ENCODE peak calls at places on chromosomes 13 and 19, in eight cellular contexts. Z is CD4-positive, alpha-beta T cell; T is heart right ventricle; B is adrenal gland; F is H9; P is cardiac muscle cell; A is heart left ventricle; I is nephron progenitor cell. V is an unnamed sample.

GRCh38 chr19:36837525-36837901 is 674 bp downstream of the ZNF790 start:
- DNase-seq in T (no peak), A (no peak), P (no peak), B (peak; percentile 23), F (no peak), I (no peak), Z (no peak), V (no peak)

GRCh38 chr13:43339145-43339820 is 315.9 kb downstream of the DNAJC15 start:
- DNase-seq in B (no peak), P (no peak), A (no peak), F (no peak), Z (no peak), T (no peak), I (no peak), V (no peak)

GRCh38 chr13:39887424-39887823 is 232.0 kb downstream of the COG6 start:
- DNase-seq in T (no peak), P (no peak), I (no peak), A (no peak), F (no peak), B (no peak), Z (no peak), V (no peak)

GRCh38 chr19:2188708-2189385 is 25.1 kb downstream of the DOT1L start:
- DNase-seq in A (no peak), P (no peak), T (no peak), F (no peak), Z (no peak), B (no peak), I (no peak), V (no peak)

GRCh38 chr13:43911283-43911682 is 31.6 kb downstream of the LACC1 start:
- DNase-seq in P (no peak), B (no peak), F (no peak), I (no peak), A (no peak), T (no peak), Z (no peak), V (peak; percentile 0)

GRCh38 chr13:95418946-95419345 is 117.7 kb upstream of the ABCC4 start:
- DNase-seq in I (no peak), B (no peak), Z (no peak), T (no peak), P (no peak), A (no peak), F (no peak), V (no peak)

GRCh38 chr13:45833242-45833641 is 18.3 kb downstream of the SIAH3 start:
- DNase-seq in A (no peak), B (no peak), Z (no peak), P (no peak), T (no peak), F (no peak), I (no peak), V (no peak)

GRCh38 chr19:17883627-17884413 is 12.1 kb downstream of the SLC5A5 start:
- DNase-seq in Z (no peak), T (no peak), I (no peak), P (no peak), F (peak; percentile 34), B (no peak), A (no peak), V (no peak)

GRCh38 chr19:55435020-55435419 is 8.1 kb downstream of the SHISA7 start:
- DNase-seq in I (no peak), P (no peak), B (no peak), T (no peak), A (no peak), Z (no peak), F (no peak), V (no peak)

GRCh38 chr13:30196025-30196424 is 111.3 kb downstream of the KATNAL1 start:
- DNase-seq in T (no peak), F (peak; percentile 76), A (no peak), Z (no peak), I (peak; percentile 44), P (peak; percentile 10), B (no peak), V (no peak)

GRCh38 chr13:76965759-76966421 is 17.6 kb downstream of the ACOD1 start:
- DNase-seq in T (peak; percentile 50), A (peak; percentile 57), Z (no peak), I (no peak), F (no peak), P (peak; percentile 89), B (peak; percentile 43), V (no peak)

GRCh38 chr13:37173214-37173613 is 67.8 kb upstream of the CSNK1A1L start:
- DNase-seq in F (no peak), A (no peak), I (no peak), P (peak; percentile 39), B (no peak), Z (no peak), T (no peak), V (no peak)

GRCh38 chr19:8657869-8658268 is 27.4 kb downstream of the NFILZ start:
- DNase-seq in B (no peak), F (no peak), Z (no peak), P (no peak), I (no peak), A (no peak), T (no peak), V (no peak)

GRCh38 chr19:4730740-4731171 is 7.1 kb upstream of the DPP9 start:
- DNase-seq in B (no peak), P (no peak), T (peak; percentile 42), F (peak; percentile 72), Z (peak; percentile 64), A (no peak), I (peak; percentile 58), V (peak; percentile 57)

GRCh38 chr19:51480590-51480989 is 2.3 kb downstream of the CEACAM18 start:
- DNase-seq in I (peak; percentile 28), P (peak; percentile 56), B (no peak), F (peak; percentile 38), Z (no peak), A (no peak), T (no peak), V (peak; percentile 21)

GRCh38 chr19:34319230-34319585 is 45.8 kb upstream of the GPI start:
- DNase-seq in Z (no peak), B (no peak), T (no peak), F (no peak), A (no peak), P (no peak), I (no peak), V (no peak)

GRCh38 chr19:35431147-35431807 is 16.8 kb upstream of the FFAR2 start:
- DNase-seq in F (no peak), T (no peak), Z (no peak), B (no peak), P (peak; percentile 45), I (no peak), A (no peak), V (no peak)

GRCh38 chr19:294819-295686 is 3.9 kb upstream of the PLPP2 start:
- DNase-seq in T (no peak), F (peak; percentile 80), B (peak; percentile 27), P (peak; percentile 32), Z (peak; percentile 21), A (no peak), I (peak; percentile 75), V (peak; percentile 61)

GRCh38 chr13:109146393-109146792 is 517.0 kb downstream of the MYO16 start:
- DNase-seq in A (no peak), T (no peak), F (no peak), P (no peak), I (no peak), Z (no peak), B (no peak), V (no peak)

DNA sequence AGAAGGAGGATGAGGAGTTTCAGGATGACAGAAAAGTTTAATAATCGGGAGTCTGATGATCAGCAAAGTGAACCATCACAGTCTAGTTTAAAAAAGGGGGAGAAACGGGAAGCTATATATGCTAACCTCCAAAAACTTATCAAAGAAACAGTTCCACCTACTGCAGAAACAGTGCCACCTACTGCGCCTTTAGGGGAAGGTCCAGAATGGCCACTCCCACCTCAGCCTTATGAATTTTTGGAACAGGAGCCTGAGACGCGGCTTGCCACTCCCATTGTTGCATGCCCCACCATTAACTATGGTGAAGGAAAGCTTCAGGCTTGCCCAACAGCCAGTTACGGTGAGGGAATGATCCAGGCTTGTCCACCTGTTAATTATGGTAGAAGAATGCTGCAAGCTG is 929.0 kb downstream of the SLITRK6 start:
- DNase-seq in T (no peak), F (peak; percentile 54), Z (no peak), B (no peak), P (no peak), I (no peak), A (no peak), V (no peak)
- TF ChIP-seq CTCF in T (no peak), F (peak; percentile 56), Z (no peak), B (no peak), P (no peak), I (peak; percentile 21), A (no peak), V (no peak)

GRCh38 chr19:27971869-27972268 is 1241.1 kb downstream of the UQCRFS1 start:
- DNase-seq in Z (no peak), B (no peak), I (no peak), A (no peak), T (no peak), F (no peak), P (no peak), V (no peak)

GRCh38 chr19:27975419-27976005 is 1237.4 kb downstream of the UQCRFS1 start:
- DNase-seq in B (no peak), T (no peak), F (no peak), A (no peak), Z (no peak), P (no peak), I (no peak), V (no peak)

GRCh38 chr19:27971071-27971470 is 1241.9 kb downstream of the UQCRFS1 start:
- DNase-seq in I (peak; percentile 12), B (no peak), T (no peak), A (no peak), F (peak; percentile 53), Z (no peak), P (peak; percentile 3), V (peak; percentile 13)

GRCh38 chr19:27972291-27973040 is 1240.5 kb downstream of the UQCRFS1 start:
- DNase-seq in T (no peak), I (no peak), B (no peak), P (peak; percentile 38), F (no peak), A (no peak), Z (no peak), V (peak; percentile 25)

GRCh38 chr19:27974082-27974513 is 1238.9 kb downstream of the UQCRFS1 start:
- DNase-seq in B (peak; percentile 46), I (peak; percentile 54), Z (no peak), A (no peak), F (peak; percentile 44), T (no peak), P (peak; percentile 51), V (peak; percentile 42)
- TF ChIP-seq CTCF in B (peak; percentile 50), I (peak; percentile 79), Z (no peak), A (peak; percentile 29), F (peak; percentile 89), T (peak; percentile 61), P (peak; percentile 59), V (peak; percentile 30)

DNA sequence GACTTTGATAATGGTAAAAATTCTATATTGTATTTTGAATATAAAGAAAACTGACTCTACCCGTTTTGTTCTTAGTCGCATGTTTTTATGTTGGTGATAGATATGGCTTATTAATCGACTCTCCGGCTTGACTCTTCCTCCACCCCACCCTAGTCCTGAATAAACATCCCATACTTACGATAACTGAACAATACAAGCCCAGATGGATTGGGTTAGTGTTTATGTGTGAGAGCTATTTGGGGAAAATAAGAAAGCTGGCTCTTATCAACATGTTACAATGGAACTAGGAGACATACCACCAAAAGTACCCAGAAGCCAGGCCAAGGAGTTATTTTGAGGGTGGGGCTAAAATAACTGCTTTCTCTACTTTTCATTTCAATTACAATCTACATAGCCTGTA is 796.3 kb downstream of the DIAPH3 start:
- DNase-seq in A (no peak), B (no peak), F (no peak), P (no peak), Z (no peak), I (no peak), T (no peak), V (no peak)
- TF ChIP-seq CTCF in A (no peak), B (no peak), F (no peak), P (no peak), Z (no peak), I (no peak), T (no peak), V (no peak)

GRCh38 chr13:71067164-71067815 is 799.7 kb downstream of the DACH1 start:
- DNase-seq in T (no peak), A (no peak), B (no peak), P (no peak), I (no peak), F (no peak), Z (no peak), V (no peak)
- TF ChIP-seq CTCF in T (no peak), A (no peak), B (no peak), P (no peak), I (peak; percentile 35), F (peak; percentile 51), Z (no peak), V (no peak)